ENCODE peak calls at places on chromosomes 13 and 19, in six cellular contexts. F is cortex of kidney, M is PC-3, I is sciatic nerve, E is GM03348, D is psoas muscle. W is an unnamed sample.

GRCh38 chr13:80227645-80228044 is 113.3 kb downstream of the SPRY2 start:
- DNase-seq in I (no peak), F (no peak), M (no peak), D (no peak), E (no peak), W (no peak)

GRCh38 chr19:31274266-31274963 is 74.8 kb downstream of the TSHZ3 start:
- DNase-seq in M (no peak), I (no peak), E (no peak), F (no peak), D (no peak), W (no peak)

GRCh38 chr19:2428027-2428690 is 773 bp upstream of the TIMM13 start:
- DNase-seq in E (no peak), D (peak), I (peak), M (no peak), F (no peak), W (no peak)

GRCh38 chr19:33273881-33274662 is 28.3 kb downstream of the CEBPA start:
- DNase-seq in I (no peak), D (peak), E (peak), F (no peak), M (peak), W (no peak)

GRCh38 chr19:11736696-11737095 is 2.0 kb downstream of the ZNF823 start:
- DNase-seq in E (peak), F (no peak), I (no peak), D (peak), M (peak), W (peak)

GRCh38 chr13:30196025-30196424 is 111.3 kb downstream of the KATNAL1 start:
- DNase-seq in F (no peak), D (no peak), I (no peak), E (no peak), M (peak), W (no peak)

GRCh38 chr13:58852076-58852475 is 1220.5 kb downstream of the PCDH17 start:
- DNase-seq in E (no peak), I (no peak), D (no peak), F (no peak), M (peak), W (no peak)

GRCh38 chr19:13234518-13234917 is 84.3 kb downstream of the IER2 start:
- DNase-seq in M (peak), I (peak), D (peak), F (no peak), E (peak), W (no peak)

GRCh38 chr19:48967346-48968178 is 2.5 kb downstream of the FTL start:
- DNase-seq in D (peak), I (peak), F (no peak), E (no peak), M (no peak), W (no peak)

GRCh38 chr19:38386968-38387549 is 775 bp downstream of the GGN start:
- DNase-seq in F (no peak), E (peak), I (peak), D (peak), M (no peak), W (no peak)

GRCh38 chr19:17564783-17565182 is 9.3 kb downstream of the COLGALT1 start:
- DNase-seq in I (no peak), M (no peak), E (no peak), D (no peak), F (no peak), W (no peak)